ENCODE peak calls at places on chromosome 13, in five cellular contexts. V is stimulated activated CD8-positive, alpha-beta memory T cell treated with anti-CD3 and anti-CD28 coated beads, Interleukin-15, amount 100 ng/mL, for 4 hours; A is ecto neural progenitor cell; N is H7; W is AG08395. O is an unnamed sample.

GRCh38 chr13:47484564-47484963 is 516.5 kb downstream of the SUCLA2 start:
- DNase-seq in V (no peak), A (no peak), N (no peak), W (peak; percentile 40), O (no peak)

GRCh38 chr13:89136678-89137077 is 1465.5 kb downstream of the SLITRK5 start:
- DNase-seq in V (no peak), A (no peak), N (no peak), W (peak; percentile 1), O (no peak)

GRCh38 chr13:26377038-26377437 is 123.1 kb downstream of the CDK8 start:
- DNase-seq in V (no peak), A (peak; percentile 62), N (peak; percentile 58), W (peak; percentile 22), O (no peak)

GRCh38 chr13:87671824-87672603 is 843 bp downstream of the SLITRK5 start:
- DNase-seq in V (no peak), A (peak; percentile 65), N (peak; percentile 78), W (no peak), O (no peak)

GRCh38 chr13:84230568-84230967 is 348.3 kb upstream of the SLITRK1 start:
- DNase-seq in V (no peak), A (no peak), N (no peak), W (no peak), O (no peak)

GRCh38 chr13:91085127-91085526 is 262.4 kb upstream of the MIR17HG start:
- DNase-seq in V (no peak), A (no peak), N (no peak), W (no peak), O (no peak)

GRCh38 chr13:49086711-49087110 is 111.0 kb downstream of the FNDC3A start:
- DNase-seq in V (no peak), A (no peak), N (no peak), W (peak; percentile 17), O (no peak)

GRCh38 chr13:21673592-21674270 is 2.9 kb downstream of the FGF9 start:
- DNase-seq in V (peak; percentile 23), A (peak; percentile 80), N (peak; percentile 90), W (peak; percentile 52), O (no peak)

GRCh38 chr13:60351326-60351725 is 45.7 kb upstream of the TDRD3 start:
- DNase-seq in V (no peak), A (no peak), N (no peak), W (peak; percentile 49), O (no peak)

GRCh38 chr13:51501592-51502205 is 48.9 kb upstream of the INTS6 start:
- DNase-seq in V (no peak), A (no peak), N (no peak), W (peak; percentile 63), O (no peak)

GRCh38 chr13:30872685-30873443 is 33.2 kb upstream of the MEDAG start:
- DNase-seq in V (no peak), A (peak; percentile 73), N (peak; percentile 78), W (peak; percentile 76), O (no peak)

GRCh38 chr13:109869312-109870237 is 83.2 kb upstream of the IRS2 start:
- DNase-seq in V (no peak), A (no peak), N (peak; percentile 61), W (peak; percentile 61), O (peak; percentile 16)

GRCh38 chr13:43988302-43988701 is 108.6 kb downstream of the LACC1 start:
- DNase-seq in V (no peak), A (no peak), N (no peak), W (no peak), O (no peak)

GRCh38 chr13:93279982-93280381 is 53.4 kb downstream of the GPC6 start:
- DNase-seq in V (no peak), A (no peak), N (no peak), W (no peak), O (no peak)

GRCh38 chr13:77093735-77094134 is 66.8 kb upstream of the FBXL3 start:
- DNase-seq in V (no peak), A (no peak), N (no peak), W (no peak), O (no peak)

GRCh38 chr13:109402976-109403375 is 383.4 kb downstream of the IRS2 start:
- DNase-seq in V (no peak), A (no peak), N (no peak), W (no peak), O (no peak)

GRCh38 chr13:29689548-29689947 is 94.1 kb upstream of the SLC7A1 start:
- DNase-seq in V (no peak), A (no peak), N (no peak), W (no peak), O (no peak)

GRCh38 chr13:24664726-24665409 is 15.3 kb upstream of the ATP12A start:
- DNase-seq in V (no peak), A (no peak), N (no peak), W (peak; percentile 12), O (no peak)

GRCh38 chr13:48542581-48543341 is 9.9 kb upstream of the RCBTB2 start:
- DNase-seq in V (no peak), A (peak; percentile 65), N (peak; percentile 14), W (no peak), O (no peak)

GRCh38 chr13:43377955-43378354 is 354.6 kb downstream of the DNAJC15 start:
- DNase-seq in V (no peak), A (no peak), N (no peak), W (no peak), O (no peak)

GRCh38 chr13:30388401-30389283 is 33.7 kb upstream of the UBE2L5 start:
- DNase-seq in V (no peak), A (no peak), N (no peak), W (peak; percentile 68), O (no peak)

GRCh38 chr13:87953381-87953780 is 282.2 kb downstream of the SLITRK5 start:
- DNase-seq in V (no peak), A (no peak), N (no peak), W (no peak), O (no peak)

GRCh38 chr13:70714993-70715392 is 606.7 kb upstream of the KLHL1 start:
- DNase-seq in V (no peak), A (no peak), N (no peak), W (no peak), O (no peak)

GRCh38 chr13:21730186-21730880 is 59.5 kb downstream of the FGF9 start:
- DNase-seq in V (no peak), A (no peak), N (no peak), W (no peak), O (no peak)

GRCh38 chr13:109812375-109812774 is 26.0 kb upstream of the IRS2 start:
- DNase-seq in V (no peak), A (no peak), N (peak; percentile 42), W (no peak), O (no peak)

GRCh38 chr13:62250501-62251175 is 835.0 kb upstream of the PCDH20 start:
- DNase-seq in V (no peak), A (no peak), N (no peak), W (no peak), O (no peak)

GRCh38 chr13:99307648-99308339 is 595 bp upstream of the GPR183 start:
- DNase-seq in V (no peak), A (no peak), N (no peak), W (peak; percentile 68), O (no peak)

GRCh38 chr13:35157143-35157755 is 215.2 kb downstream of the NBEA start:
- DNase-seq in V (no peak), A (no peak), N (peak; percentile 10), W (peak; percentile 61), O (no peak)

GRCh38 chr13:103140001-103140671 is 73.9 kb upstream of the SLC10A2 start:
- DNase-seq in V (no peak), A (no peak), N (peak; percentile 50), W (no peak), O (no peak)

GRCh38 chr13:99218545-99218944 is 17.9 kb downstream of the UBAC2 start:
- DNase-seq in V (no peak), A (no peak), N (no peak), W (no peak), O (no peak)

GRCh38 chr13:113591750-113592149 is 7.2 kb downstream of the TFDP1 start:
- DNase-seq in V (no peak), A (peak; percentile 23), N (peak; percentile 27), W (no peak), O (no peak)

GRCh38 chr13:107271226-107271625 is 703.3 kb upstream of the ARGLU1 start:
- DNase-seq in V (no peak), A (no peak), N (peak; percentile 35), W (no peak), O (no peak)

GRCh38 chr13:107192289-107192688 is 624.4 kb upstream of the ARGLU1 start:
- DNase-seq in V (no peak), A (no peak), N (no peak), W (no peak), O (no peak)

GRCh38 chr13:99970761-99971575 is 599 bp downstream of the ZIC5 start:
- DNase-seq in V (no peak), A (peak; percentile 88), N (peak; percentile 94), W (no peak), O (no peak)

GRCh38 chr13:112208656-112209055 is 141.7 kb downstream of the SOX1 start:
- DNase-seq in V (no peak), A (no peak), N (no peak), W (no peak), O (no peak)